ENCODE peak calls at places on chromosome 21, in ten cellular contexts. N is lower lobe of right lung, G is aorta, B is thoracic aorta, J is H9, A is mammary epithelial cell, T is Caco-2, E is psoas muscle, X is lung, Q is H1. C is an unnamed sample. For H3K27me3, the result is how much of the 10 kb centered on the place peaks cover.

GRCh38 chr21:21102874-21103273 is 104.7 kb downstream of the NCAM2 start:
- DNase-seq in X (no peak), B (no peak), A (no peak), E (no peak), T (no peak), G (no peak), N (no peak), J (no peak), Q (no peak), C (no peak)

GRCh38 chr21:26055841-26056264 is 114.7 kb downstream of the APP start:
- DNase-seq in N (no peak), Q (no peak), G (no peak), E (no peak), T (no peak), X (no peak), B (no peak), J (no peak), A (no peak), C (no peak)

GRCh38 chr21:41659791-41660560 is 106.9 kb downstream of the RIPK4 start:
- DNase-seq in N (no peak), X (no peak), B (peak), E (peak), J (no peak), G (peak), A (no peak), Q (no peak), T (no peak), C (peak)

GRCh38 chr21:42561742-42562141 is 48.1 kb downstream of the SLC37A1 start:
- DNase-seq in E (no peak), J (no peak), A (no peak), G (no peak), B (no peak), X (no peak), N (peak), T (no peak), Q (no peak), C (peak)

GRCh38 chr21:41766051-41766882 is 585 bp downstream of the RIPK4 start:
- DNase-seq in T (no peak), G (peak), E (no peak), X (no peak), J (no peak), A (no peak), B (no peak), Q (no peak), N (no peak), C (no peak)

GRCh38 chr21:39087238-39087975 is 95.8 kb downstream of the PSMG1 start:
- DNase-seq in Q (no peak), B (no peak), J (no peak), E (peak), T (no peak), X (no peak), N (no peak), A (no peak), G (peak), C (peak)

GRCh38 chr21:46307625-46308024 is 16.0 kb downstream of the C21orf58 start:
- DNase-seq in G (no peak), X (no peak), T (no peak), J (no peak), B (no peak), N (no peak), Q (no peak), A (peak), E (no peak), C (no peak)

GRCh38 chr21:15840406-15840805 is 110.6 kb downstream of the USP25 start:
- DNase-seq in X (no peak), N (no peak), T (no peak), J (no peak), E (no peak), B (no peak), G (no peak), Q (no peak), A (no peak), C (no peak)

GRCh38 chr21:41487082-41487481 is 20.9 kb downstream of the TMPRSS2 start:
- DNase-seq in G (no peak), Q (no peak), N (no peak), X (no peak), E (no peak), A (no peak), J (no peak), B (no peak), T (no peak), C (no peak)

GRCh38 chr21:39057121-39057520 is 126.1 kb downstream of the PSMG1 start:
- DNase-seq in B (no peak), T (no peak), Q (no peak), G (no peak), E (no peak), X (no peak), A (no peak), J (no peak), N (no peak), C (no peak)

GRCh38 chr21:25094695-25095094 is 512.6 kb downstream of the MRPL39 start:
- DNase-seq in T (no peak), A (no peak), N (no peak), E (no peak), G (no peak), Q (no peak), B (no peak), X (no peak), J (no peak), C (no peak)

GRCh38 chr21:40507978-40508377 is 339.0 kb downstream of the DSCAM start:
- DNase-seq in N (no peak), G (no peak), Q (no peak), X (no peak), E (no peak), T (no peak), J (no peak), B (no peak), A (peak), C (no peak)

GRCh38 chr21:44352253-44352860 is 1.1 kb upstream of the TRPM2 start:
- DNase-seq in X (no peak), B (no peak), A (no peak), G (no peak), T (no peak), J (no peak), Q (no peak), E (no peak), N (no peak), C (no peak)
- H3K27me3 ChIP-seq in X (under half), B (under half), A (under half), G (under half), T (under half), J (under half), Q (under half), E (half or more), N (half or more), C (under half)

GRCh38 chr21:31352841-31353240 is 8.8 kb upstream of the TIAM1 start:
- DNase-seq in T (no peak), G (no peak), B (no peak), N (no peak), Q (no peak), A (no peak), J (no peak), E (no peak), X (no peak), C (no peak)
- H3K27me3 ChIP-seq in T (under half), G (under half), B (under half), N (under half), Q (under half), A (under half), J (under half), E (under half), X (under half), C (under half)

GRCh38 chr21:8993284-8993942 is 1528.0 kb upstream of the TPTE start:
- DNase-seq in T (no peak), E (no peak), X (no peak), N (no peak), B (no peak), J (no peak), A (no peak), G (no peak), Q (no peak), C (no peak)
- H3K27me3 ChIP-seq in T (under half), E (half or more), X (under half), N (under half), B (under half), J (under half), A (under half), G (under half), Q (under half), C (under half)

GRCh38 chr21:44930543-44930981 is 9.3 kb upstream of the SLX9 start:
- DNase-seq in N (peak), G (peak), B (no peak), T (no peak), E (peak), X (no peak), A (no peak), J (no peak), Q (no peak), C (no peak)
- H3K27me3 ChIP-seq in N (half or more), G (under half), B (under half), T (under half), E (half or more), X (under half), A (under half), J (under half), Q (half or more), C (half or more)